ENCODE peak calls at places on chromosome 3, in six cellular contexts. P is sigmoid colon, I is heart left ventricle, N is esophagus muscularis mucosa, Y is ovary, K is A549. G is an unnamed sample.

GRCh38 chr3:53772562-53773329 is 73.5 kb downstream of the CHDH start:
- DNase-seq in Y (no peak), I (no peak), P (no peak), N (no peak), K (no peak), G (no peak)

GRCh38 chr3:114706591-114707224 is 412.9 kb downstream of the TIGIT start:
- DNase-seq in K (peak), Y (no peak), N (no peak), I (no peak), P (no peak), G (peak)

GRCh38 chr3:128971421-128971820 is 22.5 kb downstream of the CFAP92 start:
- DNase-seq in I (peak), Y (peak), P (no peak), N (no peak), K (no peak), G (no peak)

GRCh38 chr3:11172136-11172670 is 17.9 kb downstream of the HRH1 start:
- DNase-seq in N (no peak), Y (peak), K (no peak), I (no peak), P (no peak), G (no peak)

GRCh38 chr3:23004971-23005370 is 198.2 kb upstream of the UBE2E2 start:
- DNase-seq in K (peak), Y (no peak), N (no peak), I (no peak), P (no peak), G (peak)

GRCh38 chr3:31770822-31771326 is 210.2 kb downstream of the OSBPL10 start:
- DNase-seq in Y (no peak), I (no peak), P (no peak), K (no peak), N (no peak), G (no peak)

GRCh38 chr3:4067893-4068292 is 235.3 kb upstream of the SETMAR start:
- DNase-seq in P (no peak), I (no peak), N (no peak), Y (no peak), K (no peak), G (no peak)

GRCh38 chr3:148707596-148708386 is 10.1 kb downstream of the AGTR1 start:
- DNase-seq in K (no peak), N (no peak), P (no peak), I (no peak), Y (no peak), G (no peak)

GRCh38 chr3:52798978-52799476 is 4.4 kb downstream of the ITIH3 start:
- DNase-seq in P (no peak), I (no peak), K (peak), Y (no peak), N (no peak), G (peak)

GRCh38 chr3:141797819-141798405 is 34.7 kb downstream of the GRK7 start:
- DNase-seq in Y (no peak), N (no peak), P (no peak), I (peak), K (no peak), G (no peak)

DNA sequence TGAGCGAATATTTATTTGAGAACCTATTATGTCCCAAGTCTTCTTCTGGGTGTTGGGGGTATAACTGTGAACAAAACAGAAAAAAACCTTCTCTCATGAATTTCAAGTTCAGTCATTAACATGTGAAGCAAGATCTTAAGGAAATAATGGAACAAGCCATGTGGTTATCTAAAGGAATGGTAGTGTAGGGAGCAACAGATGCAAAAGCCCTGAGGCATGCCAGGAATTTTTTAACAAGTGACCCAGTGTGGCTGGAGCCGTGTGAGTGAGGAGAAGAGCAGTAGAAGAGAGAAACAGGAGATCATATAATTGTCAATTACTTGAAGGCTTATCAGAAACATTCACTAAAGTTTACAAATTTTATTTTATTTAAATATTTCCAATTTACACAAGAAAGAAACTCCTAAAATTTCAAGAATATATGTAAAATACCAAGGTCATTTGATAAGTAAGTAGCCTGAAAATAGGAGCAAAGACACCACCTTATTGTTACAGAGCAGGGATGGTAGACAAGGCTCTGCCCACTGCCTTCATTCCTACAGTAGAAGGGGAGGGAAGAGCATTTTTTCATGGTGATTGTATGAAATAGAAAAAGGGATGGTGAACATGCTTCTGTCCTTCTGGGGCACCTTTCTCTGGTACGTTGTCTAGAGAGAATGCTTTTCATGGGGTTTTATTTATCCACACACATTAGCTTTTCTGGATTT is 345.1 kb downstream of the PLOD2 start:
- DNase-seq in K (no peak), I (no peak), N (no peak), Y (no peak), P (no peak), G (no peak)
- TF ChIP-seq POLR2A in K (no peak), I (no peak), N (no peak), Y (no peak), P (no peak), G (no peak)

GRCh38 chr3:196179380-196180308 is 31.6 kb downstream of the ZDHHC19 start:
- DNase-seq in P (no peak), N (no peak), Y (no peak), K (no peak), I (no peak), G (no peak)
- TF ChIP-seq POLR2A in P (no peak), N (no peak), Y (no peak), K (no peak), I (no peak), G (no peak)

GRCh38 chr3:152470893-152471292 is 202.2 kb downstream of the MBNL1 start:
- DNase-seq in I (no peak), P (no peak), N (no peak), K (no peak), Y (no peak), G (no peak)
- TF ChIP-seq POLR2A in I (no peak), P (no peak), N (no peak), K (no peak), Y (no peak), G (no peak)

DNA sequence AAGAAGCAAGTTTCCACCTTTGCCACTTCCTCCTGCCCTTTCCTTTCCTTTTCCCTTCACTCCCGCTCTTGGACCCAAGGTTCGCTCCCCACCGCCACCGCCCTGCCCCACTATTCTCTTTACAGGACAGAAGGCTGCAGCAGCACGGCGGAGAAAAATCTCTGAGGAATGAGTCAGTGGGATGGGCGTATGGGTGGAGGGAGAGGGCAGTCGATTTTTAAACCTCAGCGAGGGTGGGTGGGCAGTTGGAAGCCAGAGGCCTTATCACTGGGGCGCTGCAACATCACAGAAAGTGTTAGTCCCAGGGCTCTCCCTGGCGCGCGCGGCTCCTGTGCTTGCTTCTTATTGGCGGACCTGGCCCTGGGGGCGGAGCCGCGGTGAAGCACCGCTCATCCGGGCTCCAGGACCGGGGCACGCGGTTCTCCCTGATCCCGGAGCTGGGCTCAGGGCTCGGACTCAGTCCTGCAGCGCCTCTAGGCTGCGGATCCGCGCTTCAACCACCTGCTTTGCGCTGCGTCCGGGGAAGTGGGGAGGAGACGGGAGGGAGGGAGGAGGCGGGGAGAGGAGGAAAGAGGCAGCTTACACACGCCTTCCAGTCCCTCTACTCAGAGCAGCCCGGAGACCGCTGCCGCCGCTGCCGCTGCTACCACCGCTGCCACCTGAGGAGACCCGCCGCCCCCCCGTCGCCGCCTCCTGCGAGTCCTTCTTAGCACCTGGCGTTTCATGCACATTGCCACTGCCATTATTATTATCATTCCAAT is at the start of gene ALCAM:
- DNase-seq in I (peak), K (peak), P (peak), N (peak), Y (peak), G (peak)
- TF ChIP-seq POLR2A in I (no peak), K (peak), P (peak), N (no peak), Y (peak), G (peak)

DNA sequence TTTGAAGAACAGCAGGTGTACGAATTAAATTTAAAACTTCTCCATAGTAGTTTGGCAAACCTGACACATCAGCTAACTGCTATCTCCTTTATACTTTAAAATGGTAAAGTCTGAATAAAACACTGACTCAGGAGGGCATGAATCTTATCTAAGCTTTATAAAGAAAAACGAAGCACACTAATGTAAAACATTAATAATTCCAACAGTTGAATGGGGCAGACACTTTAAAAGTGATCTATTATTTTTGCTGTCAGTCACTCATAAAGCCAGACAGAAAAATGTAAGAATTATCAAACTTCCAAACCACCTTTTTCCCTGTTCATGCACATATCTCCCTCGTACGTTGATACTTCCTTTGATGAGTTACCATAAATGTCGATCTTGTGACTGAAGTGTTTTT is 2.6 kb downstream of the ARF4 start:
- DNase-seq in P (no peak), K (no peak), I (no peak), N (no peak), Y (no peak), G (no peak)
- TF ChIP-seq POLR2A in P (no peak), K (no peak), I (no peak), N (no peak), Y (no peak), G (no peak)

GRCh38 chr3:153958635-153959320 is 162.4 kb upstream of the ARHGEF26 start:
- DNase-seq in I (no peak), N (no peak), K (no peak), Y (no peak), P (no peak), G (no peak)

GRCh38 chr3:153959321-153959717 is 161.9 kb upstream of the ARHGEF26 start:
- DNase-seq in I (no peak), N (no peak), K (no peak), Y (no peak), P (no peak), G (no peak)

GRCh38 chr3:153960701-153961100 is 160.5 kb upstream of the ARHGEF26 start:
- DNase-seq in Y (no peak), K (no peak), P (no peak), I (no peak), N (no peak), G (no peak)

GRCh38 chr3:153963012-153963411 is 158.2 kb upstream of the ARHGEF26 start:
- DNase-seq in N (no peak), Y (no peak), I (no peak), K (no peak), P (no peak), G (no peak)

GRCh38 chr3:153961498-153961897 is 159.7 kb upstream of the ARHGEF26 start:
- DNase-seq in P (no peak), Y (no peak), I (no peak), N (no peak), K (no peak), G (no peak)
- TF ChIP-seq POLR2A in P (no peak), Y (no peak), I (no peak), N (no peak), K (no peak), G (no peak)